ENCODE peak calls at places on chromosome 5, in eight cellular contexts. B is aorta; J is NK-92 treated with Interleukin-12 subunit alpha and Interleukin-12 subunit beta, amount 100 ng/mL, for 24 hours; R is fibroblast of lung; P is AG09309; L is activated T-helper 2 cell treated with anti-CD3 and anti-CD28 coated beads, Interferon-gamma antibody, Interleukin-2, Interleukin-4, amounts not matched to agents 10 μg/mL and 5 μg/mL and 100 μg/mL, durations not matched to agents 14 hours and 24 hours and 36 hours; E is ACHN; N is endothelial cell. H is an unnamed sample.

GRCh38 chr5:56080375-56081052 is 85.8 kb upstream of the IL6ST start:
- DNase-seq in N (no peak), P (no peak), E (no peak), R (no peak), B (no peak), J (no peak), L (no peak), H (no peak)

GRCh38 chr5:163790497-163790896 is 285.1 kb downstream of the MAT2B start:
- DNase-seq in E (no peak), P (no peak), N (no peak), J (no peak), R (peak), B (no peak), L (no peak), H (no peak)

GRCh38 chr5:155049569-155050383 is 36.2 kb downstream of the KIF4B start:
- DNase-seq in N (no peak), L (no peak), E (peak), B (no peak), J (no peak), R (no peak), P (no peak), H (peak)

GRCh38 chr5:2757563-2758311 is 6.3 kb upstream of the IRX2 start:
- DNase-seq in P (no peak), N (no peak), J (no peak), L (no peak), R (no peak), B (no peak), E (no peak), H (no peak)

GRCh38 chr5:143304836-143305475 is 98.5 kb downstream of the NR3C1 start:
- DNase-seq in L (no peak), P (no peak), N (no peak), B (no peak), J (no peak), R (no peak), E (no peak), H (no peak)

GRCh38 chr5:134503088-134503936 is 22.2 kb upstream of the JADE2 start:
- DNase-seq in R (peak), J (no peak), B (peak), L (peak), N (peak), P (peak), E (peak), H (peak)

GRCh38 chr5:44953078-44953477 is 144.3 kb downstream of the MRPS30 start:
- DNase-seq in P (no peak), J (no peak), B (no peak), R (no peak), E (no peak), L (no peak), N (no peak), H (no peak)

GRCh38 chr5:95102080-95102479 is 182.8 kb downstream of the MCTP1 start:
- DNase-seq in J (no peak), L (no peak), E (no peak), P (no peak), B (no peak), N (no peak), R (no peak), H (no peak)

GRCh38 chr5:150734579-150735384 is 24.0 kb downstream of the DCTN4 start:
- DNase-seq in R (no peak), L (no peak), P (no peak), J (no peak), N (no peak), E (no peak), B (no peak), H (no peak)

GRCh38 chr5:58410441-58410840 is 49.4 kb downstream of the PLK2 start:
- DNase-seq in N (no peak), R (peak), P (peak), L (no peak), B (no peak), E (peak), J (no peak), H (peak)

GRCh38 chr5:60972225-60972624 is 27.2 kb downstream of the NDUFAF2 start:
- DNase-seq in L (no peak), B (no peak), P (no peak), N (no peak), R (no peak), E (no peak), J (no peak), H (no peak)

GRCh38 chr5:42591026-42591425 is 165.6 kb upstream of the CCDC152 start:
- DNase-seq in E (no peak), P (no peak), J (no peak), R (peak), N (no peak), L (no peak), B (no peak), H (no peak)

GRCh38 chr5:173804579-173804978 is 83.6 kb upstream of the CPEB4 start:
- DNase-seq in R (no peak), B (no peak), E (no peak), J (no peak), P (no peak), N (no peak), L (no peak), H (no peak)

GRCh38 chr5:131171276-131171815 is 602 bp downstream of the LYRM7 start:
- DNase-seq in J (peak), B (no peak), E (peak), L (no peak), N (no peak), R (no peak), P (no peak), H (no peak)